ENCODE peak calls at places on chromosomes 12 and 14, in six cellular contexts. One of them, this sample, is unnamed.

GRCh38 chr14:79136437-79137430 is 966.6 kb downstream of the NRXN3 start:
- DNase-seq in brain microvascular endothelial cell: no peak
- DNase-seq in fibroblast of villous mesenchyme: no peak
- DNase-seq in body of pancreas: no peak
- DNase-seq in colonic mucosa: no peak
- DNase-seq in pancreas: no peak
- DNase-seq in this sample: no peak

GRCh38 chr12:122834921-122835692 is at the start of gene HIP1R:
- DNase-seq in brain microvascular endothelial cell: no peak
- DNase-seq in fibroblast of villous mesenchyme: peak; percentile 16
- DNase-seq in body of pancreas: peak; percentile 62
- DNase-seq in colonic mucosa: peak; percentile 74
- DNase-seq in pancreas: peak; percentile 85
- DNase-seq in this sample: no peak

GRCh38 chr14:34059925-34060746 is 109.3 kb upstream of the EGLN3 start:
- DNase-seq in brain microvascular endothelial cell: peak; percentile 39
- DNase-seq in fibroblast of villous mesenchyme: peak; percentile 65
- DNase-seq in body of pancreas: peak; percentile 80
- DNase-seq in colonic mucosa: peak; percentile 87
- DNase-seq in pancreas: peak; percentile 87
- DNase-seq in this sample: peak; percentile 61

GRCh38 chr14:50785506-50786063 is 45.4 kb downstream of the NIN start:
- DNase-seq in brain microvascular endothelial cell: no peak
- DNase-seq in fibroblast of villous mesenchyme: no peak
- DNase-seq in body of pancreas: no peak
- DNase-seq in colonic mucosa: no peak
- DNase-seq in pancreas: no peak
- DNase-seq in this sample: no peak

GRCh38 chr12:45336762-45337596 is 121.1 kb downstream of the ANO6 start:
- DNase-seq in brain microvascular endothelial cell: peak; percentile 90
- DNase-seq in fibroblast of villous mesenchyme: peak; percentile 95
- DNase-seq in body of pancreas: no peak
- DNase-seq in colonic mucosa: no peak
- DNase-seq in pancreas: no peak
- DNase-seq in this sample: peak; percentile 80

GRCh38 chr12:113867258-113867657 is 98.9 kb downstream of the RBM19 start:
- DNase-seq in brain microvascular endothelial cell: no peak
- DNase-seq in fibroblast of villous mesenchyme: peak; percentile 12
- DNase-seq in body of pancreas: no peak
- DNase-seq in colonic mucosa: no peak
- DNase-seq in pancreas: no peak
- DNase-seq in this sample: peak; percentile 15

GRCh38 chr12:131223791-131224567 is 270.3 kb downstream of the ADGRD1 start:
- DNase-seq in brain microvascular endothelial cell: no peak
- DNase-seq in fibroblast of villous mesenchyme: no peak
- DNase-seq in body of pancreas: no peak
- DNase-seq in colonic mucosa: peak; percentile 42
- DNase-seq in pancreas: peak; percentile 57
- DNase-seq in this sample: no peak

GRCh38 chr14:62409909-62410308 is 635.3 kb downstream of the KCNH5 start:
- DNase-seq in brain microvascular endothelial cell: peak; percentile 5
- DNase-seq in fibroblast of villous mesenchyme: peak; percentile 62
- DNase-seq in body of pancreas: no peak
- DNase-seq in colonic mucosa: no peak
- DNase-seq in pancreas: no peak
- DNase-seq in this sample: peak; percentile 50

GRCh38 chr12:105330938-105331804 is 680 bp downstream of the C12orf75 start:
- DNase-seq in brain microvascular endothelial cell: peak; percentile 16
- DNase-seq in fibroblast of villous mesenchyme: no peak
- DNase-seq in body of pancreas: peak; percentile 37
- DNase-seq in colonic mucosa: peak; percentile 39
- DNase-seq in pancreas: peak; percentile 75
- DNase-seq in this sample: no peak

GRCh38 chr14:30108975-30109700 is 181.5 kb upstream of the PRKD1 start:
- DNase-seq in brain microvascular endothelial cell: no peak
- DNase-seq in fibroblast of villous mesenchyme: peak; percentile 60
- DNase-seq in body of pancreas: no peak
- DNase-seq in colonic mucosa: no peak
- DNase-seq in pancreas: no peak
- DNase-seq in this sample: peak; percentile 75

GRCh38 chr12:107513184-107513583 is 172.4 kb upstream of the PWP1 start:
- DNase-seq in brain microvascular endothelial cell: no peak
- DNase-seq in fibroblast of villous mesenchyme: no peak
- DNase-seq in body of pancreas: no peak
- DNase-seq in colonic mucosa: no peak
- DNase-seq in pancreas: no peak
- DNase-seq in this sample: no peak

GRCh38 chr12:79524507-79525148 is 166.1 kb downstream of the PAWR start:
- DNase-seq in brain microvascular endothelial cell: no peak
- DNase-seq in fibroblast of villous mesenchyme: peak; percentile 36
- DNase-seq in body of pancreas: no peak
- DNase-seq in colonic mucosa: no peak
- DNase-seq in pancreas: no peak
- DNase-seq in this sample: no peak

GRCh38 chr12:113120670-113121370 is 14.7 kb downstream of the RASAL1 start:
- DNase-seq in brain microvascular endothelial cell: no peak
- DNase-seq in fibroblast of villous mesenchyme: no peak
- DNase-seq in body of pancreas: no peak
- DNase-seq in colonic mucosa: no peak
- DNase-seq in pancreas: peak; percentile 9
- DNase-seq in this sample: no peak

GRCh38 chr12:110289021-110289710 is 8.1 kb downstream of the ATP2A2 start:
- DNase-seq in brain microvascular endothelial cell: no peak
- DNase-seq in fibroblast of villous mesenchyme: no peak
- DNase-seq in body of pancreas: no peak
- DNase-seq in colonic mucosa: no peak
- DNase-seq in pancreas: no peak
- DNase-seq in this sample: no peak

GRCh38 chr12:20109667-20110066 is 258.7 kb upstream of the PDE3A start:
- DNase-seq in brain microvascular endothelial cell: no peak
- DNase-seq in fibroblast of villous mesenchyme: no peak
- DNase-seq in body of pancreas: no peak
- DNase-seq in colonic mucosa: no peak
- DNase-seq in pancreas: no peak
- DNase-seq in this sample: no peak

DNA sequence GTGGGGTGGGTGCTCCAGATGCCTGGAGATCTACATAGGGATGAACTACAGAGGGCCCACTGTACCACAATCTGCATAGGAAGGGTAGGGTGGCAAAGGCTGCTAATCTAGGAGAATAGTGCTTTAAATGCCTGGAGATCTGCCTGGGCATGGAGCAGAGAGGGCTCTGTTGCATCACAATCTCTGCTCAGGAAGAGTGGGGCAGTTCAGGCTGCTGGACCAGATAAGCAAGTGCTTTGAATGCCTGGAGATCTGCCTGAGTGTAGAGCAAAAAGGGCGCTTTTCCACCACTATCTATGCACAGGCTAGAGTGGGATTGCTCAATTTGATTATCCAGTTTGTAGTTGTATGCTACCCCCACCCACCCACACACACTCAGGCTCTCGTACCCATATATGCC is 886.3 kb upstream of the SEL1L start:
- DNase-seq in brain microvascular endothelial cell: no peak
- DNase-seq in fibroblast of villous mesenchyme: no peak
- DNase-seq in body of pancreas: no peak
- DNase-seq in colonic mucosa: no peak
- DNase-seq in pancreas: no peak
- DNase-seq in this sample: no peak
- H3K4me3 ChIP-seq in brain microvascular endothelial cell: no peak overlapping the region
- H3K4me3 ChIP-seq in fibroblast of villous mesenchyme: no peak overlapping the region
- H3K4me3 ChIP-seq in body of pancreas: no peak overlapping the region
- H3K4me3 ChIP-seq in colonic mucosa: no peak overlapping the region
- H3K4me3 ChIP-seq in pancreas: no peak overlapping the region
- H3K4me3 ChIP-seq in this sample: no peak overlapping the region

DNA sequence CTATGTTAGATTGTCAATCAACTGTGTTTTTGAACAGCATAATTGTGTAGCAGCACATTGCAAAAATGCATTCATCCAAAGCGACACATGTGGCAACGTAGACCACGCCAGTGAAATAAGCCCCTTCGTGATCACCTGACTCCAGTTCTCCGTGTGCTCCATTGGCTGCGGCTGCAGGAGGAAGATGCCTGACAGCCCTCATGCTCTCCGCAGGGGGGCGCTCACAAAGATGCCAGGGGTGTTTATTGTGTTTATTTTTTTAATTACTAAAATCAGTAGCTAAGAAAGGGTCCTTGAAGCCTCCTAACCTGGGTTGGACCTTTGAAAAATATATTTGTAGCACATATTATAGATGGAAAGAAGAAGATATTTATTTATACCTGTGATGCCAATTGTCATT is 116.3 kb downstream of the SLC15A4 start:
- DNase-seq in brain microvascular endothelial cell: no peak
- DNase-seq in fibroblast of villous mesenchyme: no peak
- DNase-seq in body of pancreas: no peak
- DNase-seq in colonic mucosa: no peak
- DNase-seq in pancreas: no peak
- DNase-seq in this sample: no peak
- TF ChIP-seq CTCF in brain microvascular endothelial cell: no peak
- TF ChIP-seq CTCF in fibroblast of villous mesenchyme: no peak
- TF ChIP-seq CTCF in body of pancreas: no peak
- TF ChIP-seq CTCF in colonic mucosa: no peak
- TF ChIP-seq CTCF in pancreas: no peak
- TF ChIP-seq CTCF in this sample: no peak

GRCh38 chr12:72448805-72449204 is 176.6 kb downstream of the TRHDE start:
- DNase-seq in brain microvascular endothelial cell: no peak
- DNase-seq in fibroblast of villous mesenchyme: no peak
- DNase-seq in body of pancreas: no peak
- DNase-seq in colonic mucosa: no peak
- DNase-seq in pancreas: no peak
- DNase-seq in this sample: no peak
- H3K4me3 ChIP-seq in brain microvascular endothelial cell: no peak overlapping the region
- H3K4me3 ChIP-seq in fibroblast of villous mesenchyme: no peak overlapping the region
- H3K4me3 ChIP-seq in body of pancreas: no peak overlapping the region
- H3K4me3 ChIP-seq in colonic mucosa: no peak overlapping the region
- H3K4me3 ChIP-seq in pancreas: no peak overlapping the region
- H3K4me3 ChIP-seq in this sample: no peak overlapping the region

DNA sequence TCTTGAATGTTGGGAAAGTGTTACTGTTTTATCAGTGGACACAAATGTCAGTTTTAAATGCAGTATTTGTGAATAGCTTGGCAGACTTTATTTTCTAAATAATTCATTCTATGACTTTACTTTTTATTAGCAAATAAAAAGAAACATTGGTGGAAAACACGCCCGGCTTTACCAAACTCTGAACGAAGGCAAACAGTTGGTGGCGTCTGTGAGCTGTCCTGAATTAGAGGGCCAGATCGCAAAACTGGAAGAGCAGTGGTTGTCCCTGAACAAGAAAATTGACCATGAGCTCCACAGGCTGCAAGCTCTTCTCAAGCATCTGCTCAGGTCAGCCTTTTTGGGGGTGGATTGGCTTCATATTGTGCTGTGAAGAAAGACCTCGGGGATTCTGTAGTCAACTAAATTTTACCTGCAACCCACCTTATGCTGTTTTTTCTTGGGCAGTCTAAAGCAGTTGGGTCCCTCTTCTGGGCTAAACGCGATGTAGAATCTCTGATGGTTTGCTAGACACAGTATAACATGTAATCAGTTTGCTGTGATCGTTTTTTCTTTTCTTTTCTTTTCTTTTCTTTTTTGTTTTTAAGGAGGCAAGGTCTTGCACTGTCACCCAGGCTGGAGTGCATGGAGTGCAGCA is 156.4 kb downstream of the ESR2 start:
- DNase-seq in brain microvascular endothelial cell: no peak
- DNase-seq in fibroblast of villous mesenchyme: peak; percentile 35
- DNase-seq in body of pancreas: peak; percentile 43
- DNase-seq in colonic mucosa: no peak
- DNase-seq in pancreas: no peak
- DNase-seq in this sample: peak; percentile 6
- TF ChIP-seq CTCF in brain microvascular endothelial cell: peak; percentile 57
- TF ChIP-seq CTCF in fibroblast of villous mesenchyme: peak; percentile 40
- TF ChIP-seq CTCF in body of pancreas: peak; percentile 17
- TF ChIP-seq CTCF in colonic mucosa: no peak
- TF ChIP-seq CTCF in pancreas: no peak
- TF ChIP-seq CTCF in this sample: peak; percentile 41